ENCODE peak calls at places on chromosomes 2 and 18, in six cellular contexts. R, P, O, L, T and F are unnamed samples. For H3K9me2, the result is how much of the 10 kb centered on the place peaks cover.

GRCh38 chr18:58590231-58590630 is 38.7 kb downstream of the ALPK2 start:
- DNase-seq in O (no peak), P (no peak), R (no peak), L (no peak), T (no peak), F (peak)

GRCh38 chr2:120625865-120626560 is 109.7 kb upstream of the GLI2 start:
- DNase-seq in T (no peak), P (peak), L (no peak), R (no peak), O (no peak), F (no peak)

GRCh38 chr18:50986360-50987087 is 18.7 kb downstream of the ELAC1 start:
- DNase-seq in T (no peak), R (no peak), P (peak), L (no peak), O (no peak), F (peak)

GRCh38 chr2:68588589-68588988 is 54.8 kb upstream of the PROKR1 start:
- DNase-seq in L (no peak), T (no peak), P (peak), O (no peak), R (no peak), F (no peak)

GRCh38 chr2:127623388-127624320 is 22.3 kb upstream of the GPR17 start:
- DNase-seq in T (peak), R (no peak), L (no peak), P (peak), O (no peak), F (peak)

GRCh38 chr2:88003074-88003755 is 13.1 kb downstream of the RNU2-63P start:
- DNase-seq in P (no peak), L (no peak), T (no peak), R (no peak), O (no peak), F (no peak)

GRCh38 chr2:75065402-75066008 is 107.1 kb downstream of the POLE4 start:
- DNase-seq in R (no peak), O (no peak), T (no peak), P (no peak), L (no peak), F (peak)

GRCh38 chr2:70801607-70802263 is 11.3 kb upstream of the FIGLA start:
- DNase-seq in R (no peak), P (no peak), O (no peak), T (no peak), L (no peak), F (no peak)

GRCh38 chr2:23199115-23199918 is 185.7 kb upstream of the KLHL29 start:
- DNase-seq in O (peak), T (peak), L (no peak), P (peak), R (peak), F (peak)

GRCh38 chr2:65053199-65053598 is 3.0 kb upstream of the CEP68 start:
- DNase-seq in T (no peak), O (peak), R (no peak), L (peak), P (no peak), F (no peak)

GRCh38 chr2:241729868-241730267 is 4.6 kb upstream of the D2HGDH start:
- DNase-seq in O (no peak), T (peak), L (no peak), P (no peak), R (no peak), F (no peak)

GRCh38 chr2:210421916-210422315 is 54.6 kb downstream of the LANCL1 start:
- DNase-seq in P (no peak), R (no peak), T (no peak), O (no peak), L (no peak), F (peak)

GRCh38 chr2:5981241-5982055 is 289.3 kb downstream of the SOX11 start:
- DNase-seq in P (no peak), O (peak), T (peak), R (no peak), L (no peak), F (peak)

GRCh38 chr18:75159238-75159518 is 49.8 kb downstream of the PTGR3 start:
- DNase-seq in O (no peak), R (no peak), P (no peak), L (no peak), T (no peak), F (no peak)

GRCh38 chr2:148201075-148202004 is 180.4 kb downstream of the MBD5 start:
- DNase-seq in L (peak), R (peak), O (peak), T (peak), P (peak), F (peak)

GRCh38 chr2:10818986-10819385 is 6.4 kb upstream of the PDIA6 start:
- DNase-seq in R (no peak), L (no peak), T (no peak), O (no peak), P (no peak), F (no peak)

GRCh38 chr18:9404565-9405060 is 70.0 kb downstream of the TWSG1 start:
- DNase-seq in P (no peak), O (no peak), L (no peak), T (no peak), R (no peak), F (no peak)

GRCh38 chr2:240981871-240982800 is 16.3 kb upstream of the SNED1 start:
- DNase-seq in L (no peak), O (no peak), R (no peak), P (no peak), T (no peak), F (no peak)

GRCh38 chr18:80225685-80226084 is 21.6 kb downstream of the PARD6G start:
- DNase-seq in P (no peak), T (no peak), L (no peak), O (no peak), R (no peak), F (no peak)

GRCh38 chr18:80229342-80229741 is 18.0 kb downstream of the PARD6G start:
- DNase-seq in L (no peak), R (no peak), P (no peak), O (no peak), T (no peak), F (no peak)

GRCh38 chr18:80227472-80227871 is 19.8 kb downstream of the PARD6G start:
- DNase-seq in P (no peak), O (no peak), T (no peak), R (no peak), L (no peak), F (no peak)

GRCh38 chr18:80229766-80230745 is 17.3 kb downstream of the PARD6G start:
- DNase-seq in L (no peak), T (no peak), P (peak), R (no peak), O (no peak), F (no peak)

GRCh38 chr18:80228051-80228848 is 19.1 kb downstream of the PARD6G start:
- DNase-seq in T (no peak), O (no peak), R (no peak), L (no peak), P (no peak), F (no peak)
- H3K9ac ChIP-seq in T (no peak), O (no peak), R (no peak), L (no peak), P (no peak), F (no peak)

DNA sequence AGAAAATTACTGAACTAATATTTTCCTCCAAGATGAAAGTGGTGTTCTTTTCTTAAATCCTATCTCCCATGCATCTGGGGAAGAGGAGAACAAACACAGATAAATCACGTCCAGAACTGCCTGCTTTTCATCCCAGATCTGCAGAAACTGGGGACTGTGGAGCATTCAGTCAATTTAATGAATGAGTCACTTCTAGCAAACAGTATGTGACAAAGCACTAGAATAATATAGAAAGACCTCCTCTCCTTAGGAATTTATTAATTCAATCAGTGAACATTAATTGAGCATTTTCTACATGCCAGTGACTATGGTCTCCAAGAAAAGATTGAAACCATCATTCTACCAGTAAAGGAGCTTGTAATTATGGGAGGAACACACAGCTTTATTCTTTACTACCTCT is 693.4 kb upstream of the ID2 start:
- DNase-seq in O (no peak), L (no peak), R (no peak), T (no peak), P (peak), F (no peak)
- H3K9me2 ChIP-seq in O (under half), L (under half), R (under half), T (under half), P (under half), F (under half)

GRCh38 chr2:95728878-95729511 is 137.2 kb downstream of the TRIM43 start:
- DNase-seq in L (peak), T (peak), P (peak), R (peak), O (peak), F (peak)
- H3K9ac ChIP-seq in L (no peak), T (no peak), P (no peak), R (no peak), O (no peak), F (peak)

GRCh38 chr2:1915746-1916145 is 171.4 kb upstream of the PXDN start:
- DNase-seq in T (no peak), O (no peak), R (no peak), P (no peak), L (no peak), F (no peak)

GRCh38 chr2:1915196-1915595 is 170.9 kb upstream of the PXDN start:
- DNase-seq in O (no peak), P (no peak), T (no peak), R (no peak), L (no peak), F (no peak)

GRCh38 chr2:1912771-1913170 is 168.5 kb upstream of the PXDN start:
- DNase-seq in T (no peak), P (no peak), L (no peak), R (no peak), O (no peak), F (no peak)

GRCh38 chr2:1914541-1915165 is 170.3 kb upstream of the PXDN start:
- DNase-seq in T (no peak), O (no peak), R (no peak), P (no peak), L (no peak), F (no peak)

DNA sequence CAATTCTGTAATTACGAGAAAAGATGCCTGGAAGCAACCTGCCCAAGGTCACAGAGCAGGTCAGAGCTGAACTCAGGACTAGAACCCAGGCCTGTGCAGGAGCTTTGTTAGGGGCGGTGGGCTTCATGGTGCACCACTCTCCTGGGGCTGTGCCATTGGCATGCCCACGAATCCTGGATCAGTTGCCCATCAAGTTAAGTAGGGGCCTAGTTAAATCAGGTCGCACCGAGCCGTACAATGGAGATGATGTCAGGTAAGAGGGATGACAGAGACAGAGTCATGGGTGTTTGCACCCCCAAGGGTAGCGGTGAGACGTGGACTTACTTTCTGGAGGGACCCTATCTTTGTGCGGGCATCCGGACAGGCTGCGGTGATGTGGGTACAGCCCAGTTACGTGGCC is 172.6 kb upstream of the PXDN start:
- DNase-seq in O (no peak), T (no peak), L (no peak), P (no peak), R (no peak), F (no peak)
- H3K9me2 ChIP-seq in O (under half), T (under half), L (under half), P (under half), R (under half), F (under half)

GRCh38 chr2:216492951-216493685 is 5.5 kb upstream of the RPL37A start:
- DNase-seq in P (peak), L (no peak), R (no peak), T (no peak), O (peak), F (peak)
- H3K9ac ChIP-seq in P (no peak), L (no peak), R (no peak), T (peak), O (peak), F (peak)

GRCh38 chr2:128638741-128639477 is 320.2 kb upstream of the HS6ST1 start:
- DNase-seq in L (no peak), P (no peak), R (no peak), T (peak), O (no peak), F (peak)
- H3K9me2 ChIP-seq in L (under half), P (under half), R (under half), T (under half), O (under half), F (under half)

GRCh38 chr18:69353023-69353422 is 47.7 kb upstream of the DOK6 start:
- DNase-seq in O (no peak), L (no peak), P (no peak), T (no peak), R (no peak), F (no peak)
- H3K9ac ChIP-seq in O (no peak), L (no peak), P (no peak), T (no peak), R (no peak), F (no peak)

DNA sequence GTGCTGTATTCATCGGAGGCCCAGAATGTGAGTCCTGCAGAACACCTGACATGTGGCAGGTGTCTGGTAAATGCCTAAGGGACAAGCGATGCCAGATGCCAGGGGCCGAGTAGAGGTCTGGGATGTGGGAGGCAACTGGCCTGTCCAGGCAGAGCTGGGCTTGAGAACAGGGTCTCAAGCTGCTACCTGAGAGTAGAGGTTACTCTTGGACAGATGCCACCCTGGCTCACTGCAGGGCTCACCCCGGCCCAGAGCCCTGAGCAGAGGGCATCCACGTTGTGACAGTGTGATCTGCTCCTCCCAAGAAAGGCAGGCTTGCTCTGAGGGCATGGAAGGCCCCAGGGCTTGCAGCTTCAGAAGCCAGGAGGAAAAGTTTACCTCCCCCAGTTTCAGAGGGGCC is 692.0 kb upstream of the ID2 start:
- DNase-seq in T (no peak), P (no peak), L (no peak), R (no peak), O (no peak), F (no peak)
- H3K9me2 ChIP-seq in T (under half), P (under half), L (under half), R (under half), O (under half), F (under half)

GRCh38 chr2:201887851-201888451 is 81.6 kb downstream of the CDK15 start:
- DNase-seq in P (no peak), R (no peak), L (no peak), T (no peak), O (no peak), F (peak)
- H3K9ac ChIP-seq in P (no peak), R (no peak), L (no peak), T (no peak), O (no peak), F (peak)

DNA sequence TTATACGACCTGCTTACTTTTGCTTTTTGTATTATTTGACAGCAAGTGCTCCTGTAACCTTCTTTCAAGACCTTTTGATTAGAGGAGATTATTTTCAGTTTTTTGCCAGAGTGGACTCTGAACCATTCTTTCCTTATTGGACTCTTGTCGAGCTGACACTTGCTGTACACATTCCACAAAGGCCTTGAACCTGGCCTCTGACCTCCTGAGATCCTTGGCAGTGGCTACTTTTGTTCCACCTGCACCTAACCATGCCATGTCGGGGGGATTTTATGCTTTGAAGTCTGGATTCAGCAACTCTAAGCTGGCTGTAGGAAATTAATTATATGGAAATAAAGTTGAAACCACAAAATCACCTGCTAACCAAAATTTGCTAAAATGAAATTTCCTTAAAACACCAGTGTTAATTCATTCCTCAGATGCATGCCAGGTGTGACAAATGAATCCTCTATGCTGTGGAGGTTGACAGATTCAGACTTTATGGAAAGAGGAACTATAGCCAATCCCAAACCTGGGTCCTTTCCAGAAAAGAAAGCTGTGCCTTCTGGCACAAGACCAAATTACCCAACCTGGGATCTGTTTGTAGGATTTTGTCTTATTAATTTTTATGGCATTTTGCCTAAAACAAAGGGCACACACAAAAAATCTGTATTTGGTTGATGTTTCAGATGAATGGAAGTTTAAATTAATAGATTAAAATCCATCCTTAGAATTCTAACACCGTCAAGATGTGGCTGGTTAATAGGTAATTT is 110.4 kb downstream of the CDC42EP3 start:
- DNase-seq in L (no peak), O (peak), P (peak), R (no peak), T (no peak), F (no peak)
- H3K9me2 ChIP-seq in L (under half), O (under half), P (under half), R (under half), T (under half), F (under half)